ENCODE peak calls at places on chromosome 10, in ten cellular contexts. F, D, K, N, H, T, Q, J, E and M are unnamed samples.

GRCh38 chr10:35394934-35395333 is 58.6 kb downstream of the CCNY start:
- DNase-seq in N (no peak), Q (no peak), K (no peak), H (no peak), D (no peak), E (no peak), J (no peak), T (no peak), F (no peak), M (no peak)

GRCh38 chr10:6563075-6563474 is 17.0 kb downstream of the PRKCQ start:
- DNase-seq in Q (no peak), H (no peak), N (no peak), J (no peak), K (no peak), T (peak), D (no peak), F (no peak), E (no peak), M (no peak)

GRCh38 chr10:20874261-20874660 is 22.9 kb downstream of the NEBL start:
- DNase-seq in D (no peak), F (no peak), N (no peak), H (no peak), J (no peak), T (no peak), Q (no peak), E (no peak), K (no peak), M (no peak)

GRCh38 chr10:43411536-43411935 is 2.5 kb upstream of the HNRNPF start:
- DNase-seq in N (no peak), E (no peak), F (no peak), T (no peak), H (no peak), J (no peak), Q (no peak), K (peak), D (no peak), M (no peak)

GRCh38 chr10:35415505-35415904 is 79.2 kb downstream of the CCNY start:
- DNase-seq in E (no peak), J (no peak), N (no peak), D (no peak), F (no peak), K (no peak), H (no peak), T (no peak), Q (no peak), M (no peak)

GRCh38 chr10:116744163-116744788 is 1.9 kb upstream of the HSPA12A start:
- DNase-seq in J (no peak), K (no peak), H (no peak), F (no peak), E (no peak), N (no peak), D (no peak), Q (no peak), T (peak), M (no peak)

GRCh38 chr10:123772645-123773508 is 106.7 kb downstream of the GPR26 start:
- DNase-seq in T (no peak), H (no peak), J (no peak), D (no peak), K (no peak), N (no peak), F (no peak), Q (no peak), E (no peak), M (no peak)

GRCh38 chr10:104273899-104274575 is 5.1 kb downstream of the GSTO2 start:
- DNase-seq in H (no peak), D (no peak), Q (no peak), F (no peak), K (no peak), N (no peak), E (no peak), T (no peak), J (no peak), M (no peak)

GRCh38 chr10:99730026-99730425 is 1.9 kb downstream of the COX15 start:
- DNase-seq in N (no peak), J (no peak), E (no peak), D (no peak), H (no peak), Q (no peak), F (peak), T (no peak), K (peak), M (no peak)

GRCh38 chr10:15813415-15813814 is 46.9 kb downstream of the MINDY3 start:
- DNase-seq in T (no peak), F (peak), N (no peak), K (peak), H (no peak), E (no peak), D (no peak), J (no peak), Q (no peak), M (no peak)

GRCh38 chr10:15295540-15296325 is 75.4 kb downstream of the FAM171A1 start:
- DNase-seq in H (no peak), J (no peak), D (no peak), F (no peak), T (no peak), N (no peak), K (no peak), E (no peak), Q (no peak), M (no peak)

GRCh38 chr10:14772399-14772798 is 2.3 kb downstream of the FAM107B start:
- DNase-seq in J (no peak), N (no peak), H (no peak), D (no peak), F (no peak), Q (no peak), E (no peak), K (no peak), T (no peak), M (no peak)

GRCh38 chr10:120765241-120765803 is 85.8 kb upstream of the WDR11 start:
- DNase-seq in H (no peak), E (no peak), J (no peak), Q (no peak), F (no peak), D (no peak), T (no peak), N (no peak), K (no peak), M (peak)

GRCh38 chr10:13915710-13916109 is 328.9 kb downstream of the PRPF18 start:
- DNase-seq in H (no peak), Q (no peak), D (no peak), F (peak), E (no peak), K (no peak), J (no peak), T (no peak), N (no peak), M (no peak)

GRCh38 chr10:119502214-119502613 is 40.3 kb downstream of the RGS10 start:
- DNase-seq in N (peak), T (peak), K (no peak), J (no peak), E (no peak), F (no peak), H (no peak), D (no peak), Q (no peak), M (no peak)

GRCh38 chr10:14598809-14599764 is 175.6 kb downstream of the FAM107B start:
- DNase-seq in D (no peak), E (no peak), Q (no peak), T (no peak), F (no peak), J (no peak), N (no peak), K (no peak), H (no peak), M (no peak)

GRCh38 chr10:132900211-132900756 is 42.1 kb downstream of the CFAP46 start:
- DNase-seq in F (no peak), J (peak), Q (peak), N (no peak), H (no peak), K (no peak), T (no peak), E (no peak), D (no peak), M (no peak)

GRCh38 chr10:24723386-24723787 is 300 bp downstream of the ARHGAP21 start:
- DNase-seq in H (no peak), F (no peak), Q (no peak), K (peak), N (peak), T (peak), D (peak), E (no peak), J (peak), M (no peak)

GRCh38 chr10:126902157-126902556 is 3.1 kb upstream of the DOCK1 start:
- DNase-seq in H (no peak), E (no peak), K (peak), F (peak), Q (no peak), N (no peak), J (no peak), D (no peak), T (no peak), M (no peak)

GRCh38 chr10:69855346-69856163 is 53.8 kb downstream of the COL13A1 start:
- DNase-seq in J (no peak), H (no peak), Q (no peak), K (no peak), T (no peak), F (peak), E (no peak), D (no peak), N (no peak), M (no peak)

GRCh38 chr10:122474145-122474739 is 12.9 kb downstream of the HTRA1 start:
- DNase-seq in Q (no peak), N (no peak), K (no peak), H (no peak), D (no peak), E (no peak), J (no peak), T (no peak), F (no peak), M (no peak)

GRCh38 chr10:111148025-111148424 is 71.2 kb downstream of the ADRA2A start:
- DNase-seq in E (no peak), J (no peak), T (no peak), F (no peak), K (no peak), Q (no peak), D (no peak), H (no peak), N (no peak), M (no peak)

GRCh38 chr10:131200856-131201470 is 110.6 kb downstream of the TCERG1L start:
- DNase-seq in J (no peak), N (no peak), K (no peak), E (no peak), H (no peak), F (no peak), D (no peak), T (peak), Q (peak), M (no peak)

GRCh38 chr10:75379234-75379724 is 22.3 kb downstream of the ZNF503 start:
- DNase-seq in Q (no peak), H (no peak), D (no peak), N (no peak), K (no peak), J (peak), T (no peak), E (no peak), F (peak), M (no peak)

GRCh38 chr10:50326757-50327701 is 75.7 kb upstream of the ASAH2 start:
- DNase-seq in D (no peak), T (no peak), F (peak), N (no peak), K (peak), H (peak), J (peak), E (no peak), Q (no peak), M (no peak)

GRCh38 chr10:104028146-104028545 is 57.5 kb downstream of the COL17A1 start:
- DNase-seq in N (no peak), E (no peak), J (peak), H (no peak), F (peak), D (no peak), K (peak), T (no peak), Q (no peak), M (peak)

GRCh38 chr10:29689001-29689400 is 54.2 kb upstream of the SVIL start:
- DNase-seq in J (no peak), E (no peak), T (no peak), D (no peak), Q (no peak), H (no peak), K (peak), F (peak), N (no peak), M (no peak)

GRCh38 chr10:123009105-123009805 is 449 bp downstream of the ACADSB start:
- DNase-seq in N (peak), F (peak), J (peak), T (peak), H (no peak), K (peak), D (no peak), E (no peak), Q (peak), M (peak)

GRCh38 chr10:78267070-78267469 is 233.4 kb downstream of the RPS24 start:
- DNase-seq in N (no peak), E (no peak), Q (no peak), K (no peak), T (no peak), D (no peak), H (no peak), F (no peak), J (no peak), M (no peak)

GRCh38 chr10:45180507-45180906 is 134.9 kb downstream of the OR13A1 start:
- DNase-seq in D (no peak), H (no peak), F (no peak), J (no peak), Q (no peak), K (no peak), N (no peak), E (no peak), T (no peak), M (no peak)